ENCODE peak calls at places on chromosomes 13 and 19, in five cellular contexts. X is pancreas, Z is lung, L is A549, M is thoracic aorta. W is an unnamed sample.

GRCh38 chr13:95643814-95644598 is 500 bp downstream of the DZIP1 start:
- DNase-seq in L (peak), Z (no peak), M (no peak), X (peak), W (no peak)

GRCh38 chr19:18346091-18346490 is 5.7 kb downstream of the PGPEP1 start:
- DNase-seq in X (no peak), L (no peak), Z (no peak), M (no peak), W (no peak)

GRCh38 chr13:22114630-22115311 is 443.9 kb downstream of the FGF9 start:
- DNase-seq in X (no peak), M (no peak), L (no peak), Z (no peak), W (no peak)

GRCh38 chr19:54454781-54455675 is 6.0 kb downstream of the LENG8 start:
- DNase-seq in M (no peak), L (no peak), X (peak), Z (no peak), W (no peak)

GRCh38 chr13:98896868-98897144 is 81.1 kb downstream of the DOCK9 start:
- DNase-seq in X (no peak), M (no peak), Z (no peak), L (no peak), W (no peak)

GRCh38 chr13:39326471-39326870 is 276.5 kb downstream of the LHFPL6 start:
- DNase-seq in M (no peak), Z (no peak), L (no peak), X (no peak), W (no peak)

GRCh38 chr13:98285852-98286594 is 109.0 kb upstream of the RNF113B start:
- DNase-seq in Z (no peak), X (no peak), M (no peak), L (no peak), W (no peak)

GRCh38 chr19:58544591-58545285 is 874 bp downstream of the TRIM28 start:
- DNase-seq in X (no peak), Z (no peak), M (no peak), L (peak), W (peak)

GRCh38 chr13:40077396-40078027 is 422.1 kb downstream of the COG6 start:
- DNase-seq in X (no peak), M (no peak), L (no peak), Z (no peak), W (no peak)

GRCh38 chr19:32870981-32871451 is 1.4 kb upstream of the SLC7A9 start:
- DNase-seq in M (no peak), X (no peak), L (no peak), Z (no peak), W (no peak)

DNA sequence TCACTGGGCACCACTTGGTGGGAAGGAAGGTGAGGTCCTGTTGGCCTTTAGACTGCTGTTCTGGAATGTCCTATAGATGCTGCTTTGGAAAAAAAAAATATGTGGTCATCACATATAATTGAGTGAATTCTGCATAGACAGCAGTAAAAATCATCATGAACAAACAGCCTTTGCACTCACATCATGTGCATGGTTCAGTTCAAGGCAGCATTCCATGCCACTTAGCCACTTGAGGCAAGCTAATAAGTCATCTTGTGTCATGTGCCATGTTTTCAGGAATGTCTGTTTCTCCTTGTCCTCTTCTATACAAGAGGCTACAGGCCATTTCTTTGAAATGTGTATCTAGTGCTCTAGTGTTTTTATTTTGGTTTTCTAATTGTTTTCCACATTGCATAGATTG is 43.9 kb upstream of the TSC22D1 start:
- DNase-seq in L (no peak), X (no peak), M (no peak), Z (no peak), W (no peak)
- H3K4me3 ChIP-seq in L (no peak), X (no peak), M (no peak), Z (no peak), W (no peak)

GRCh38 chr19:16584825-16585801 is 12.9 kb upstream of the SLC35E1 start:
- DNase-seq in X (no peak), Z (no peak), L (no peak), M (no peak), W (no peak)
- H3K27ac ChIP-seq in X (peak), Z (peak), L (peak), M (no peak), W (no peak)

DNA sequence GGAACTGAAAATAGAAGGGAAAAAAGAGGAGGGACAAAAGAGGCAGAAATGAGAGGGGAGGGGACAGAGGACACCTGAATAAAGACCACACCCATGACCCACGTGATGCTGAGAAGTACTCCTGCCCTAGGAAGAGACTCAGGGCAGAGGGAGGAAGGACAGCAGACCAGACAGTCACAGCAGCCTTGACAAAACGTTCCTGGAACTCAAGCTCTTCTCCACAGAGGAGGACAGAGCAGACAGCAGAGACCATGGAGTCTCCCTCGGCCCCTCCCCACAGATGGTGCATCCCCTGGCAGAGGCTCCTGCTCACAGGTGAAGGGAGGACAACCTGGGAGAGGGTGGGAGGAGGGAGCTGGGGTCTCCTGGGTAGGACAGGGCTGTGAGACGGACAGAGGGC is at the start of gene CEACAM5:
- DNase-seq in Z (no peak), X (no peak), L (no peak), M (no peak), W (no peak)
- H3K4me3 ChIP-seq in Z (peak), X (no peak), L (no peak), M (no peak), W (no peak)

DNA sequence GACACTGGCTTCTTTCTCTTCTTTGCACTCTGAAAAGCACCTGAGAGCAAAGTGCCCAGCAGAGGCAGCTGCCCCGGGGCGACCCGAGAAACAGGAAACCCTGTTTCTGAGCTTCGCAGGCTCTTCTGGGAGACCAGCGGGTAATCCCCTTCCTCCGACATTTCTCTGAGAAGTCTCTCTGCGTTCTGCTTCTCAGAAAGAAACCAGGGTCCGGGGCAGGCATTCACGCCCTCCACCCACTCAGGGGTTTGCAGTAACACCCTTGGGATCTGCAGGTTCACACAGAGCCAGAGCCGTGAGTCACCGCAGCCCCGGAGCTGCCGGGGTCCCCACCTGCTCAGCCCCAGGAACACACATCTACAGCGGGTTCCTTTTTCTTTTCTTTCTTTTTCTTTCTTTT is 86.0 kb downstream of the GADD45B start:
- DNase-seq in M (no peak), L (no peak), X (no peak), Z (no peak), W (no peak)
- H3K27ac ChIP-seq in M (no peak), L (peak), X (no peak), Z (no peak), W (no peak)

GRCh38 chr19:34482380-34483250 is 1.1 kb downstream of the WTIP start:
- DNase-seq in X (no peak), Z (no peak), M (no peak), L (peak), W (no peak)
- H3K4me3 ChIP-seq in X (peak), Z (peak), M (peak), L (peak), W (peak)

GRCh38 chr19:2586196-2586595 is 110.3 kb downstream of the GADD45B start:
- DNase-seq in L (no peak), Z (no peak), M (no peak), X (no peak), W (no peak)
- H3K27ac ChIP-seq in L (peak), Z (no peak), M (no peak), X (no peak), W (no peak)

GRCh38 chr13:28533049-28533436 is 38.1 kb upstream of the FLT1 start:
- DNase-seq in X (no peak), M (no peak), Z (no peak), L (no peak), W (no peak)
- H3K4me3 ChIP-seq in X (peak), M (peak), Z (no peak), L (peak), W (peak)

W was measured in SJSA1.